ENCODE peak calls at places on chromosomes 13 and 19, in seven cellular contexts. Q is EL; M is activated T-cell treated with anti-CD3 and anti-CD28 coated beads, Interleukin-2, amount 50 U/mL, for 72 hours; V is coronary artery; T is mesendoderm; R is NCI-H748 treated with DMSO at 0.1 percent for 48 hours; H is NCI-H69. D is an unnamed sample.

GRCh38 chr13:41405367-41405766 is 52.0 kb upstream of the RGCC start:
- DNase-seq in Q (no peak), M (no peak), V (no peak), T (no peak), R (no peak), H (no peak), D (no peak)

GRCh38 chr19:45632468-45633196 is 6.6 kb downstream of the EML2 start:
- DNase-seq in Q (peak), M (peak), V (peak), T (peak), R (no peak), H (peak), D (peak)

GRCh38 chr19:1046117-1046626 is 6.3 kb downstream of the ABCA7 start:
- DNase-seq in Q (no peak), M (no peak), V (no peak), T (no peak), R (no peak), H (no peak), D (no peak)

GRCh38 chr19:12838182-12838890 is at the start of gene MAST1:
- DNase-seq in Q (peak), M (peak), V (no peak), T (peak), R (peak), H (peak), D (peak)

GRCh38 chr19:51354742-51355148 is 11.4 kb downstream of the ETFB start:
- DNase-seq in Q (no peak), M (no peak), V (no peak), T (peak), R (no peak), H (no peak), D (no peak)

GRCh38 chr13:23618341-23618740 is 48.1 kb downstream of the TNFRSF19 start:
- DNase-seq in Q (peak), M (no peak), V (no peak), T (peak), R (no peak), H (no peak), D (peak)

GRCh38 chr19:40745402-40745780 is 4.9 kb downstream of the ACTMAP start:
- DNase-seq in Q (peak), M (no peak), V (no peak), T (peak), R (no peak), H (no peak), D (no peak)

GRCh38 chr13:77853701-77854100 is 64.9 kb downstream of the EDNRB start:
- DNase-seq in Q (no peak), M (no peak), V (no peak), T (peak), R (no peak), H (no peak), D (no peak)

GRCh38 chr13:95002968-95003813 is 290.8 kb upstream of the SOX21 start:
- DNase-seq in Q (no peak), M (no peak), V (no peak), T (no peak), R (peak), H (peak), D (peak)

GRCh38 chr13:49022472-49023144 is 46.9 kb downstream of the FNDC3A start:
- DNase-seq in Q (peak), M (no peak), V (no peak), T (no peak), R (no peak), H (no peak), D (no peak)

GRCh38 chr13:94261163-94261562 is 218.3 kb downstream of the DCT start:
- DNase-seq in Q (no peak), M (no peak), V (no peak), T (no peak), R (no peak), H (no peak), D (no peak)

GRCh38 chr13:46668302-46668720 is 115.3 kb downstream of the LRCH1 start:
- DNase-seq in Q (peak), M (peak), V (no peak), T (no peak), R (no peak), H (peak), D (peak)

GRCh38 chr13:74406439-74406838 is 272.2 kb upstream of the KLF12 start:
- DNase-seq in Q (peak), M (no peak), V (no peak), T (no peak), R (no peak), H (no peak), D (peak)

GRCh38 chr19:58002384-58003152 is at the start of gene ZNF606:
- DNase-seq in Q (peak), M (peak), V (peak), T (peak), R (peak), H (peak), D (peak)

GRCh38 chr13:66021846-66022245 is 1208.3 kb downstream of the PCDH9 start:
- DNase-seq in Q (no peak), M (no peak), V (no peak), T (no peak), R (no peak), H (no peak), D (no peak)

GRCh38 chr13:74820809-74821208 is 661.2 kb downstream of the TBC1D4 start:
- DNase-seq in Q (no peak), M (no peak), V (no peak), T (peak), R (no peak), H (no peak), D (no peak)

GRCh38 chr13:41610426-41610825 is 153.1 kb downstream of the RGCC start:
- DNase-seq in Q (peak), M (no peak), V (no peak), T (no peak), R (peak), H (peak), D (peak)

GRCh38 chr19:7773841-7774240 is 10.8 kb downstream of the CLEC4M start:
- DNase-seq in Q (no peak), M (no peak), V (no peak), T (no peak), R (no peak), H (no peak), D (no peak)

GRCh38 chr19:34985249-34986022 is 14.7 kb upstream of the GRAMD1A start:
- DNase-seq in Q (peak), M (no peak), V (no peak), T (no peak), R (no peak), H (peak), D (no peak)

GRCh38 chr19:55189424-55189823 is 9.3 kb upstream of the SYT5 start:
- DNase-seq in Q (peak), M (no peak), V (no peak), T (no peak), R (no peak), H (no peak), D (peak)

GRCh38 chr13:20064128-20064527 is 96.7 kb downstream of the GJA3 start:
- DNase-seq in Q (peak), M (no peak), V (no peak), T (no peak), R (no peak), H (no peak), D (no peak)

GRCh38 chr19:18985257-18985656 is 44.2 kb upstream of the HOMER3 start:
- DNase-seq in Q (no peak), M (no peak), V (no peak), T (no peak), R (no peak), H (no peak), D (no peak)

GRCh38 chr19:3857449-3858003 is 11.3 kb downstream of the ZFR2 start:
- DNase-seq in Q (no peak), M (no peak), V (no peak), T (no peak), R (no peak), H (peak), D (peak)

GRCh38 chr19:35045667-35046300 is 4.3 kb downstream of the HPN start:
- DNase-seq in Q (peak), M (peak), V (no peak), T (peak), R (no peak), H (peak), D (peak)

GRCh38 chr13:31431722-31432137 is 232.0 kb downstream of the B3GLCT start:
- DNase-seq in Q (peak), M (peak), V (no peak), T (peak), R (peak), H (peak), D (peak)

GRCh38 chr13:51759240-51759639 is 44.7 kb downstream of the DHRS12 start:
- DNase-seq in Q (peak), M (no peak), V (no peak), T (no peak), R (no peak), H (no peak), D (no peak)

GRCh38 chr19:41612483-41612882 is 14.4 kb downstream of the CEACAM4 start:
- DNase-seq in Q (no peak), M (no peak), V (no peak), T (no peak), R (no peak), H (no peak), D (no peak)

GRCh38 chr13:47708386-47708785 is 292.7 kb downstream of the SUCLA2 start:
- DNase-seq in Q (peak), M (no peak), V (no peak), T (no peak), R (no peak), H (no peak), D (no peak)

D was measured in myocyte.